ENCODE peak calls at places on chromosomes 11 and 22, in seven cellular contexts. K is fibroblast of pulmonary artery; X is AG09309; G is BE2C; P is CD4-positive, alpha-beta T cell; N is germinal center; V is T-cell. I is an unnamed sample.

GRCh38 chr11:26860411-26860810 is 133.5 kb upstream of the FIBIN start:
- DNase-seq in K (no peak), X (no peak), G (no peak), P (no peak), N (no peak), V (no peak), I (no peak)

GRCh38 chr22:29872145-29872893 is 10.7 kb upstream of the MTMR3 start:
- DNase-seq in K (no peak), X (no peak), G (no peak), P (no peak), N (no peak), V (no peak), I (no peak)

GRCh38 chr22:27871306-27872014 is 47.6 kb downstream of the PITPNB start:
- DNase-seq in K (no peak), X (no peak), G (no peak), P (no peak), N (no peak), V (no peak), I (no peak)

GRCh38 chr22:44542561-44543222 is 44.7 kb upstream of the RTL6 start:
- DNase-seq in K (no peak), X (no peak), G (no peak), P (no peak), N (no peak), V (no peak), I (no peak)

GRCh38 chr11:89612111-89612510 is 98.0 kb upstream of the TRIM77 start:
- DNase-seq in K (no peak), X (no peak), G (no peak), P (no peak), N (no peak), V (no peak), I (no peak)

GRCh38 chr22:31092161-31092560 is 11.0 kb downstream of the SMTN start:
- DNase-seq in K (no peak), X (no peak), G (no peak), P (no peak), N (no peak), V (no peak), I (no peak)

GRCh38 chr11:132445966-132446365 is 1075.6 kb downstream of the NTM start:
- DNase-seq in K (no peak), X (no peak), G (no peak), P (no peak), N (no peak), V (no peak), I (no peak)

GRCh38 chr11:104531075-104531474 is 367.1 kb upstream of the PDGFD start:
- DNase-seq in K (no peak), X (no peak), G (no peak), P (no peak), N (peak), V (peak), I (no peak)

GRCh38 chr11:1757861-1758610 is 5.7 kb downstream of the CTSD start:
- DNase-seq in K (no peak), X (no peak), G (no peak), P (peak), N (no peak), V (peak), I (no peak)

GRCh38 chr22:46845281-46846153 is 83.1 kb downstream of the TBC1D22A start:
- DNase-seq in K (peak), X (no peak), G (no peak), P (no peak), N (no peak), V (no peak), I (no peak)

I was measured in naive thymus-derived CD8-positive, alpha-beta T cell.